ENCODE peak calls at places on chromosomes 11 and 22, in four cellular contexts. One of them, this sample, is unnamed.
A peak's percentile ranks its signal among the peaks of the same experiment; 100 is the strongest.

GRCh38 chr11:15127341-15127740 is 12.6 kb downstream of the INSC start:
- DNase-seq in fibroblast of lung: peak; percentile 72
- DNase-seq in H1: peak; percentile 4
- DNase-seq in MM.1S: no peak
- DNase-seq in this sample: no peak

GRCh38 chr11:43130616-43131015 is 181.2 kb upstream of the API5 start:
- DNase-seq in fibroblast of lung: no peak
- DNase-seq in H1: no peak
- DNase-seq in MM.1S: no peak
- DNase-seq in this sample: no peak

GRCh38 chr22:45506961-45507360 is 4.3 kb downstream of the FBLN1 start:
- DNase-seq in fibroblast of lung: no peak
- DNase-seq in H1: no peak
- DNase-seq in MM.1S: no peak
- DNase-seq in this sample: no peak

GRCh38 chr11:45083544-45084087 is 62.8 kb upstream of the PRDM11 start:
- DNase-seq in fibroblast of lung: no peak
- DNase-seq in H1: peak; percentile 78
- DNase-seq in MM.1S: no peak
- DNase-seq in this sample: no peak

GRCh38 chr11:28517621-28518020 is 409.4 kb downstream of the METTL15 start:
- DNase-seq in MM.1S: no peak
- DNase-seq in fibroblast of lung: peak; percentile 59
- DNase-seq in H1: no peak
- DNase-seq in this sample: no peak

GRCh38 chr11:58024601-58025091 is 965 bp downstream of the OR9Q1 start:
- DNase-seq in MM.1S: no peak
- DNase-seq in H1: no peak
- DNase-seq in fibroblast of lung: peak; percentile 59
- DNase-seq in this sample: no peak

GRCh38 chr22:47032956-47033647 is 270.7 kb downstream of the TBC1D22A start:
- DNase-seq in fibroblast of lung: no peak
- DNase-seq in H1: no peak
- DNase-seq in MM.1S: no peak
- DNase-seq in this sample: no peak

GRCh38 chr11:29616611-29617010 is 400.2 kb downstream of the KCNA4 start:
- DNase-seq in H1: no peak
- DNase-seq in fibroblast of lung: peak; percentile 78
- DNase-seq in MM.1S: no peak
- DNase-seq in this sample: no peak

GRCh38 chr11:64294665-64295289 is 3.7 kb downstream of the KCNK4 start:
- DNase-seq in MM.1S: no peak
- DNase-seq in fibroblast of lung: peak; percentile 44
- DNase-seq in H1: no peak
- DNase-seq in this sample: no peak

GRCh38 chr11:122784325-122785155 is 53.8 kb upstream of the CRTAM start:
- DNase-seq in fibroblast of lung: peak; percentile 94
- DNase-seq in MM.1S: no peak
- DNase-seq in H1: no peak
- DNase-seq in this sample: no peak

GRCh38 chr11:36455658-36456111 is 54.4 kb downstream of the TRAF6 start:
- DNase-seq in MM.1S: no peak
- DNase-seq in fibroblast of lung: peak; percentile 100
- DNase-seq in H1: no peak
- DNase-seq in this sample: peak; percentile 23

GRCh38 chr11:2151500-2152257 is 9.3 kb downstream of the INS start:
- DNase-seq in H1: peak; percentile 91
- DNase-seq in MM.1S: peak; percentile 79
- DNase-seq in fibroblast of lung: peak; percentile 43
- DNase-seq in this sample: peak; percentile 80

DNA sequence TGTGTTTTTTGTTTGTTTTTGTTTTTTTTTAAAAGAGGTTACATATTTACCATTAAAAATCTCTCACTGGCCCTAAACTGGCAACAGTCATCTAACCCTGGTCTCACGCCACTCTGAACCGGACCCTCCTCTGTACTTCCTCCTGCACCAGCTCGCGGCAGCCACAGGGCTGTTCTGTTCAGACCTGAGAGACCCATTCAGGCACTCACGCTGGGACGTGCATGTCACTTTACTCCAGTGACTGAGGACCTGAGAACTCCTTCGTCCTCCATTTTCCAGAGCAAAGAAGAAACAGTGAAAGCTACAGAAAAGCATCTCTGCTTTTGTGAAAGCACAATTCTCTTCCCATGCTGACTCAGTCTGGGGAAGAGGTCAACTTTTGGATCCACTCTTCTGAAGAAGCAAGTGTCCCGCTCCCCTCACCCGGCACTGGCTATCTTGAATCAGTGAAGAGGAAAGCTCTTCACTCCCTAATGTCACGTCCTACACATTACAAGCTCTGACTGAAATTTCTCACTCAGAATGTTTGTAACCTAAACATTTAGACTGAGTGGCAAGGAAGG is 24.6 kb downstream of the PISD start:
- DNase-seq in MM.1S: no peak
- DNase-seq in fibroblast of lung: no peak
- DNase-seq in H1: no peak
- DNase-seq in this sample: no peak
- H3K4me2 ChIP-seq in MM.1S: no peak overlapping the region
- H3K4me2 ChIP-seq in fibroblast of lung: no peak overlapping the region
- H3K4me2 ChIP-seq in H1: no peak overlapping the region
- H3K4me2 ChIP-seq in this sample: no peak overlapping the region

GRCh38 chr11:125062931-125063428 is at the start of gene SLC37A2:
- DNase-seq in H1: no peak
- DNase-seq in fibroblast of lung: peak; percentile 61
- DNase-seq in MM.1S: peak; percentile 78
- DNase-seq in this sample: no peak
- TF ChIP-seq EZH2 in H1: peak; percentile 69
- TF ChIP-seq EZH2 in fibroblast of lung: no peak
- TF ChIP-seq EZH2 in MM.1S: no peak
- TF ChIP-seq EZH2 in this sample: no peak

GRCh38 chr22:49812838-49813237 is 14.8 kb downstream of the BRD1 start:
- DNase-seq in MM.1S: no peak
- DNase-seq in fibroblast of lung: peak; percentile 28
- DNase-seq in H1: no peak
- DNase-seq in this sample: no peak

GRCh38 chr22:49814164-49814686 is 13.4 kb downstream of the BRD1 start:
- DNase-seq in MM.1S: no peak
- DNase-seq in fibroblast of lung: no peak
- DNase-seq in H1: no peak
- DNase-seq in this sample: no peak

GRCh38 chr22:49815641-49816071 is 12.0 kb downstream of the BRD1 start:
- DNase-seq in MM.1S: no peak
- DNase-seq in H1: no peak
- DNase-seq in fibroblast of lung: peak; percentile 58
- DNase-seq in this sample: no peak

GRCh38 chr22:49817359-49817758 is 10.3 kb downstream of the BRD1 start:
- DNase-seq in MM.1S: no peak
- DNase-seq in fibroblast of lung: no peak
- DNase-seq in H1: no peak
- DNase-seq in this sample: no peak

GRCh38 chr22:49814856-49815255 is 12.8 kb downstream of the BRD1 start:
- DNase-seq in fibroblast of lung: no peak
- DNase-seq in H1: no peak
- DNase-seq in MM.1S: no peak
- DNase-seq in this sample: no peak
- H3K36me3 ChIP-seq in fibroblast of lung: peaks cover 12% of the 10 kb centered on the region
- H3K36me3 ChIP-seq in H1: peaks cover 9% of the 10 kb centered on the region
- H3K36me3 ChIP-seq in MM.1S: peaks cover 7% of the 10 kb centered on the region
- H3K36me3 ChIP-seq in this sample: peaks cover 88% of the 10 kb centered on the region

DNA sequence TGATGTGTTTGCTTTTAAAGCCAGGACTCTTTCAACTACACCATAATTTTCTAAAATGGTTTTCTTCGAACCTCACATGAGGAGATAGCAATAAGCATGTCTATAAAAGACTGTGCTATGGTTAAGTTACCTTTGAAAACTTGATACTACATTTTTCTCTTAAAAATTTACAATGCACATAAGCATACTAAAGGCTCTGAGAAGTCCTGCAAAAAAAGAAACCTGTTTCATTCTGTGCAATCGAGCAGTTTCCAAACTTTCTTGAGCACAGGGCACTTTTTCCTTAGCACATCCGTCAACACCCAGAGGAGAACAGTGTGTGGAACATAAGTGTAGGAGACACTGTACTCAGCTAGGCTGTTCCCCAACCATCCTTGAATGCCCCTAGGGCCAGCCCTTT is 144.1 kb upstream of the ARHGAP20 start:
- DNase-seq in H1: no peak
- DNase-seq in MM.1S: no peak
- DNase-seq in fibroblast of lung: no peak
- DNase-seq in this sample: no peak
- H3K4me2 ChIP-seq in H1: no peak overlapping the region
- H3K4me2 ChIP-seq in MM.1S: no peak overlapping the region
- H3K4me2 ChIP-seq in fibroblast of lung: no peak overlapping the region
- H3K4me2 ChIP-seq in this sample: no peak overlapping the region

DNA sequence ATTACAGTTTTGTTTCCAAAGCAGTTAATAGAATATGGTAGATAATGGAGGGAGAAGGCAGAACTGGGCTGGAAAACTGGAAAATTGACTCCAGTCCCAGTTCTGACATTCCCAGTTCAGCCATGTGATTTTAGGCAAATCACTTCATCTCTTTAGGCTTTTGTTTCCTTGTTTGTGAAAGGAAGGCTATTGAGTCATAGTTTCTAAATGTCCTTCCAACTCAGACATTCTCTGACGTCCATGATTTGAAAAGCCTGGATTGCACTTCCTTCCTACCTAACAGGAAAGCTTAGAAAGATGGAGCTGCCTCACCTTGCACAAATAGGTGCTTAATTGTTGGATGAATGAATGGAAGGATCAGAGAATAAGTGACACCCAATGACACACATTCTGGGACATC is 19.8 kb upstream of the GALNT18 start:
- DNase-seq in fibroblast of lung: no peak
- DNase-seq in H1: no peak
- DNase-seq in MM.1S: no peak
- DNase-seq in this sample: no peak
- TF ChIP-seq EZH2 in fibroblast of lung: no peak
- TF ChIP-seq EZH2 in H1: no peak
- TF ChIP-seq EZH2 in MM.1S: no peak
- TF ChIP-seq EZH2 in this sample: no peak

This sample was measured in DND-41.